ENCODE peak calls at places on chromosomes 5 and 9, in five cellular contexts. C, M, S, N and U are unnamed samples. For H3K27me3, the result is how much of the 10 kb centered on the place peaks cover.

GRCh38 chr9:93081931-93082330 is 14.1 kb upstream of the CARD19 start:
- DNase-seq in C (peak), M (no peak), S (no peak), N (no peak), U (no peak)

GRCh38 chr9:101586651-101587050 is 8.1 kb downstream of the PPP3R2 start:
- DNase-seq in C (no peak), M (no peak), S (no peak), N (no peak), U (no peak)

GRCh38 chr5:110086658-110087388 is 397.1 kb downstream of the MAN2A1 start:
- DNase-seq in C (peak), M (no peak), S (no peak), N (no peak), U (no peak)

GRCh38 chr9:942805-943580 is 33.5 kb upstream of the DMRT3 start:
- DNase-seq in C (no peak), M (no peak), S (no peak), N (no peak), U (peak)

GRCh38 chr5:145247745-145248040 is 587.4 kb downstream of the PRELID2 start:
- DNase-seq in C (no peak), M (no peak), S (no peak), N (no peak), U (no peak)

GRCh38 chr5:80181618-80182211 is 74.1 kb downstream of the SERINC5 start:
- DNase-seq in C (no peak), M (peak), S (peak), N (no peak), U (no peak)

GRCh38 chr9:127961166-127961490 is 19.7 kb downstream of the EEIG1 start:
- DNase-seq in C (no peak), M (no peak), S (no peak), N (no peak), U (no peak)

GRCh38 chr9:129610193-129610472 is 10.8 kb downstream of the C9orf50 start:
- DNase-seq in C (no peak), M (no peak), S (no peak), N (peak), U (no peak)

GRCh38 chr5:139524446-139524845 is 36.7 kb upstream of the UBE2D2 start:
- DNase-seq in C (no peak), M (no peak), S (no peak), N (no peak), U (no peak)

GRCh38 chr5:92019376-92019990 is 636.4 kb upstream of the ARRDC3 start:
- DNase-seq in C (no peak), M (no peak), S (no peak), N (no peak), U (no peak)

GRCh38 chr9:133583586-133583985 is 25.6 kb downstream of the FAM163B start:
- DNase-seq in C (no peak), M (no peak), S (no peak), N (no peak), U (no peak)

GRCh38 chr9:115106642-115107041 is 11.3 kb downstream of the TNC start:
- DNase-seq in C (no peak), M (no peak), S (no peak), N (no peak), U (no peak)

DNA sequence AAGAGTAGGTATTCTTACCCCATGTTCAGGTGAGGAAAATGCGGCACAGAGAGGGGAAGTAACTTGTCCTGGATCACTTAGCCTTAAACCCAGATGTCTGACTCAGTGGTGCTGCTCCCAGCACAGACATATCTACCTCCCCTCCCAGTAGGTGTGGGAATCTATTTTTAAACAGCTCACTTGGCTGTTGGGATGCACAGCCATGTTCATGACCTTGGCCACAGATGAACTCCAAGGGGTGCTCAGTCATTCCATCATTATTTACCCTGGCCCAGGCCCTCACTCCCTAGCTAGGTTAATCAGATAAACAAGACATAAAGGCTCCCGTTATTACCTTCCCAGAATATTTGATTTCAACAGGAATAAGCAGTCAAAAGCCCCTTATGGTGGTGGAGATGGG is 88.4 kb upstream of the IQGAP2 start:
- DNase-seq in C (no peak), M (no peak), S (no peak), N (no peak), U (no peak)
- H3K27me3 ChIP-seq in C (under half), M (under half), S (under half), N (under half), U (under half)

DNA sequence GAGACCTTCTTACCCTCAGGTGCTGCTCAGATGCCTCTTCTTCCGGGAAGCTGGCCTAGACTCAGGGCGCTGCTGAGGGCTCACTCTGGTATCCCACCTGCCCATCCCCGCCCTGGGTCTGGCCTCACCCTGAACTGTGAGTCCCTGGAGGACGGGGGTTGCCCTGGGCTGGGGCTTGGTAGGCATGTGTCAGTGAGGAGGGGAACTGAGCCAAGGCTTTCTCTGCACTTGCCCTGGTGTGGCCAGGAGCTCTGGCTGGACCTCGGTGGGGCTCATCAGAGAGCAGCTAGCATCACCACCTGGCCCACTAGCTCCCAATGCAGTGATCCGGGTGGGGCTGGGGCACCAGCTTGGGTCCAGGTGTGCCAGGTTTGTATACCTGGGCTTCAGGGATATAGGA is 15.6 kb downstream of the PLEKHG4B start:
- DNase-seq in C (no peak), M (no peak), S (no peak), N (no peak), U (no peak)
- H3K27me3 ChIP-seq in C (under half), M (under half), S (under half), N (under half), U (under half)

DNA sequence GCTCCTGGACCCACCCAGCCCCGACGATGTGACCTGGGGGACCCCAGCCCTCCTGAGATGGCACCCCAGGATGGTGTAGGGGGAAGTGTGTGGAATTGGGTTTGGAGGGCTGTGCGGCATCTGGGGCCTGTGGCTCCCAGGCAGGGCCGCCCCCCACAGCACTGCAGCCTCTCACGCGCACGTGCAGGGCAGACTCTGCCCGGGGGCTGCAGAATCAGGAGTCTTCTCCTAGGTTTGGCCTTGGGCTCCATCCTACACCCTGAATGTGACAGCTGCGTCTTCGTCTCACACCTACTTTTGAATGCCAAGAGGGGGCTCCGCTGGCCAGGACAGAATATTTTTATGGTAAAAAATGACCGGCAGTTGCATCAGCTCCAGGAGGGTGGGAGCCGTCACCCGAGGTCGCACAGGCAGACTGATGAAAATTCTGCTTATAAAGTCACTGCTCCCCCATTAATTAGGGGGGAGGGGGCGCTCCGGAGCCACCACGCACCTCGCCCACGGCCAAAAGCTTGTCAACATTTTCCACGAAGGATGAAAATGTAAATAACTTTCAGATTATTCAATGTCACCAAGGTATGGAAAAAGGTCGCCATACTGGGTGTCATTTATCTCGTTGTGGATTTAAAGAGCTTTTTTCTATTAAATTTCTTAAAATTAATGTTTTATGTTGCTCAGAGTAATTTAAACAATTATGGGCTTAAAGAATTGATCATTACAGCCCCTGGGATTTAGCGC is 13.2 kb downstream of the LHX3 start:
- DNase-seq in C (no peak), M (no peak), S (no peak), N (no peak), U (no peak)
- H3K27me3 ChIP-seq in C (half or more), M (under half), S (under half), N (half or more), U (under half)

GRCh38 chr9:130662927-130663257 is 1.5 kb upstream of the PRDM12 start:
- DNase-seq in C (no peak), M (no peak), S (no peak), N (peak), U (no peak)
- H3K27me3 ChIP-seq in C (half or more), M (under half), S (under half), N (half or more), U (under half)

DNA sequence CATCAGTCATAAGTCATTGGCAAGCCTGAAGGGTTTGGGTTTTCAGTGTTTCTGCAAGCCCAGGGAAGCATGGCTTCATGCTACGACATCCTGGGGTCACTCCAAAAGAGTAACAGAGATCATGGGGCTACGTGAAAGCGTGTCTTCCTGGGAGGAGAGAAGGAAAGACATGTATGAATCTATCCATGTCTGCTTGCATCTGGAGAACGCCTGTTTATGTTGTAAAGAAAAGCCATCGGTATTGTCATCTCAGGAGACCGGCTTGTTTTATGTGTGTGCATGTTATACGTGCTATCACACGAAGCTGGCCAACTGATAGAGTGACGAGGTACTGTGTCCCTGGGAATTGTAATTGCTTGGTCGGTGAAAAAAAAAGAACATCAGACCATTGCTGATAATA is 460 bp upstream of the CDH6 start:
- DNase-seq in C (no peak), M (no peak), S (no peak), N (no peak), U (no peak)
- H3K27me3 ChIP-seq in C (under half), M (under half), S (under half), N (under half), U (under half)

GRCh38 chr9:132488611-132489010 is 78.6 kb downstream of the CFAP77 start:
- DNase-seq in C (no peak), M (no peak), S (no peak), N (peak), U (no peak)
- H3K27me3 ChIP-seq in C (under half), M (under half), S (under half), N (under half), U (under half)

GRCh38 chr9:136270173-136270710 is 24.6 kb upstream of the QSOX2 start:
- DNase-seq in C (no peak), M (no peak), S (no peak), N (no peak), U (no peak)
- H3K27me3 ChIP-seq in C (under half), M (under half), S (under half), N (under half), U (under half)